ENCODE peak calls at places on chromosomes 16 and 17, in six cellular contexts. C is AG04450, F is lower lobe of right lung, N is ovary, R is heart left ventricle, M is Peyer's patch. G is an unnamed sample.

GRCh38 chr17:74430385-74430705 is 1.5 kb upstream of the GPRC5C start:
- DNase-seq in C (no peak), F (no peak), N (peak; percentile 72), R (no peak), M (no peak), G (no peak)

GRCh38 chr17:47254403-47254943 is 846 bp downstream of the ITGB3 start:
- DNase-seq in C (no peak), F (no peak), N (no peak), R (no peak), M (no peak), G (no peak)

GRCh38 chr17:74151551-74152315 is 51.7 kb upstream of the RPL38 start:
- DNase-seq in C (no peak), F (no peak), N (no peak), R (no peak), M (no peak), G (no peak)

GRCh38 chr17:41779954-41780353 is 6.6 kb downstream of the JUP start:
- DNase-seq in C (no peak), F (no peak), N (no peak), R (no peak), M (no peak), G (no peak)

GRCh38 chr17:13421581-13421980 is 180.1 kb downstream of the HS3ST3A1 start:
- DNase-seq in C (no peak), F (no peak), N (no peak), R (no peak), M (no peak), G (no peak)

GRCh38 chr16:30131869-30132475 is 9.0 kb upstream of the MAPK3 start:
- DNase-seq in C (no peak), F (no peak), N (no peak), R (no peak), M (no peak), G (no peak)

GRCh38 chr16:67884684-67885083 is at the start of gene NRN1L:
- DNase-seq in C (peak; percentile 79), F (peak; percentile 86), N (peak; percentile 96), R (peak; percentile 92), M (peak; percentile 31), G (peak; percentile 31)

GRCh38 chr17:68533887-68534700 is 21.9 kb downstream of the PRKAR1A start:
- DNase-seq in C (no peak), F (no peak), N (no peak), R (no peak), M (no peak), G (no peak)

GRCh38 chr16:4859190-4859899 is 12.1 kb downstream of the UBN1 start:
- DNase-seq in C (no peak), F (no peak), N (no peak), R (no peak), M (no peak), G (no peak)

GRCh38 chr17:4485676-4486646 is 12.7 kb upstream of the SPNS2 start:
- DNase-seq in C (no peak), F (no peak), N (no peak), R (no peak), M (peak; percentile 65), G (no peak)

GRCh38 chr17:58388302-58389190 is 28.8 kb downstream of the RNF43 start:
- DNase-seq in C (no peak), F (no peak), N (no peak), R (no peak), M (no peak), G (no peak)

GRCh38 chr16:80938035-80938927 is 68.4 kb downstream of the CMC2 start:
- DNase-seq in C (peak; percentile 91), F (no peak), N (peak; percentile 38), R (no peak), M (no peak), G (no peak)

GRCh38 chr17:52384695-52385094 is 226.2 kb upstream of the CA10 start:
- DNase-seq in C (no peak), F (no peak), N (no peak), R (no peak), M (no peak), G (no peak)

GRCh38 chr16:74521691-74522090 is 85.2 kb downstream of the GLG1 start:
- DNase-seq in C (no peak), F (no peak), N (no peak), R (no peak), M (no peak), G (no peak)

GRCh38 chr16:85418978-85419491 is 194.1 kb upstream of the GSE1 start:
- DNase-seq in C (no peak), F (peak; percentile 35), N (peak; percentile 17), R (peak; percentile 34), M (no peak), G (no peak)

GRCh38 chr17:13995856-13996635 is 73.3 kb upstream of the COX10 start:
- DNase-seq in C (no peak), F (no peak), N (no peak), R (no peak), M (no peak), G (no peak)

GRCh38 chr16:11603331-11603750 is 16.6 kb upstream of the LITAF start:
- DNase-seq in C (no peak), F (peak; percentile 13), N (no peak), R (no peak), M (no peak), G (no peak)

GRCh38 chr17:81808778-81809555 is 5.0 kb downstream of the GCGR start:
- DNase-seq in C (no peak), F (no peak), N (no peak), R (no peak), M (no peak), G (no peak)
- H3K27me3 ChIP-seq in C (peaks cover 43% of the 10 kb centered on the region), F (peaks cover 81% of the 10 kb centered on the region), N (no peaks in the 10 kb centered on the region), R (peaks cover 10% of the 10 kb centered on the region), M (no peaks in the 10 kb centered on the region), G (peaks cover 8% of the 10 kb centered on the region)

DNA sequence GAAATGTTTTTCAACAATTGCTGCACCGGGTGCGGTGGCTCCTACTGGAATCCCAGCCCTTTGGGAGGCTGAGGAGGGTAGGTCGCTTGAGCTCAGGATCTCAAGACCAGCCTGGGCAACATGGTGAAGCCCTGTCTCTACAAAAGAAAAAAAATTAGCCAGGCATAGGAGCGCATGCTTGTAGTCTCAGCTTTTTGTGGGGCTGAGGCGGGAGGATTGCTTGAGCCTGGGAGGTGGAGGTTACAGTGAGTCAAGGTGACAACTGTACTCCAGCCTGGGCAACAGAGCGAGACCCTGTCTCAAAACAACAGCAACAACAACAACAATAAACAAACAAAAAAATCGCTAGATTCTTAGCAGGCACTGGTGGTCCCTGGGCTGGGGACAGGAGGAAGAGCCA is 28.5 kb downstream of the IL21R start:
- DNase-seq in C (no peak), F (no peak), N (no peak), R (no peak), M (no peak), G (no peak)
- H3K27me3 ChIP-seq in C (no peaks in the 10 kb centered on the region), F (peaks cover 5% of the 10 kb centered on the region), N (no peaks in the 10 kb centered on the region), R (no peaks in the 10 kb centered on the region), M (no peaks in the 10 kb centered on the region), G (no peaks in the 10 kb centered on the region)

DNA sequence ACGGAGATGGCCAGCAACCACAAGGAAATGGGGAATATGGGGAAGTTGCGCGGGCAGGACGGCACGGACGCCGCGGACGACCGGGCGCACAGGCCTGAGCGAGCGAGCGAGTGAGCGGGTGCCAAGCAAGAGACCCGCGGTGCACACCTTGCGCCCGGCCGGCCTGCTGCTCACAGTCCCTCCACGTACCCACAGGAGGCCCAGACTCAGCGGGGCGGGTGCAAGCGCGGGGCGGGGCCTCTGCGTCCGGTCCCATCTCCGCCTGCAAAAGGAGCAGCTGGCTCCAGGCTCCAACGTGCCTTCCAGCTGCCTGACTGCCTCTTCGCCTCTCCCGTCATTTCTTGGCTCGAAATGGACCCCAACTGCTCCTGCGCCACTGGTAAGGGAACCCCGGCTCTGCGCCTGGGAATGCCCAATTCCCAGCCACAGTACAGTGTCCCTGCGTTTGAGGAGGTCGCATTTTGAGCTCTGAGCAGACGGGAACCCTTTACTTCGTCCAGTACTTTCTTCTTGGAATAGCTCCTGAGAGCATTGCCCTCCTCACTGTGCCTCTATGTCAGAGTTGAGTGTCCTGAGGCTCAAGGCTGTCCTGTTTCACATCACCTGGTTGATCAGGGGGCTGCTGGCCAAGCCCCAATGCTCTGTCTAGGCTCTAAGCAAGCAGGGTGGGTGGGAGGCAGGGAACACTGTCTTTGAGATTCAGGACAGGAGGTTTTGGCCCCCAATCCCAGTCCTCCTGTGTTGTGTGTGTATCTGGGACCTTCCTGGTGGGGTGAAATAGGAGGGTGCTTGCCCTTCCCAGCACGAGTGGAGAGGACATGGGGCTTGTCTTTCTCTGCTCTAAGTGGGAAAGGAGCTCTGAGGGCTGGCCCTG is 8.1 kb upstream of the MT1E start:
- DNase-seq in C (no peak), F (peak; percentile 81), N (peak; percentile 77), R (peak; percentile 90), M (no peak), G (peak; percentile 71)
- H3K27me3 ChIP-seq in C (no peaks in the 10 kb centered on the region), F (no peaks in the 10 kb centered on the region), N (no peaks in the 10 kb centered on the region), R (no peaks in the 10 kb centered on the region), M (no peaks in the 10 kb centered on the region), G (no peaks in the 10 kb centered on the region)

DNA sequence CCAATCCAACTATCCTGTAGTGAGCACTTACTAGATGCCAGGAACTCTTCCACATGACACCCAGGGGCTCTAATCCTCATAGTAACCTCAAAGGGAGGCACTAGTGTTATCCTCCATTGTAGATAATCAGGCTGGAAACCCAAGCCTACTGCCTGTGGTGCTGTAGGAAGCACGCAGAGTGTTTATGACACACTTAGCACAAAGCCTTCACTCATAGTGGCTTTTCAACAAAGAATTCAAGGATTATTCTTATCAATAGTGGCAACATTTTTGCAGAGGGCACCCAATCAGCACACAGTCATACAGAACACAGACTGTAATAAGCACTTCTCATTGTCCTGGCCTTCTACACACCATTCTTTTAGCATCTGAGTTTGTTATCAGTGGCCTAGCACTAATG is 18.5 kb upstream of the SOX9 start:
- DNase-seq in C (no peak), F (no peak), N (no peak), R (no peak), M (no peak), G (no peak)
- H3K27me3 ChIP-seq in C (no peaks in the 10 kb centered on the region), F (no peaks in the 10 kb centered on the region), N (no peaks in the 10 kb centered on the region), R (no peaks in the 10 kb centered on the region), M (no peaks in the 10 kb centered on the region), G (peaks cover 3% of the 10 kb centered on the region)

DNA sequence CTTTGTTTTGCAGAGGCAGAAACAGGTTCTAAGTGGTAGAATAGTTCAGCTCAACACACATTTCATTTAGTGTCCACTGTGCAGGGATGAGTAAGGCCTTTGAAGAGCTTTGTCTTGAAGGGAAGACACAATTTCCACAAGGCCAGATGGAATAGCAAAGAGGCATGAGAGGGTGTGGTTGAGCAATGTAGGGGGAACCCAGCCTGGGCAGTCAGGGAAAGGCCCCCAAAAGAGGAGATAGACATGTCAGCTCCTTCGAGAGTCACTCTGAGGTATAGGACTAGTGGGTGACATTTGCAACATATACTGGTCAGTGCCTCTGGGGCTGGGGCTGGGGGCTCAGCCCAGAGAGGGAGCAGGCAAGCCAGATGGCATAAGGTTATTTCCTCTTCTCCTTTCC is 7.0 kb downstream of the ALKBH5 start:
- DNase-seq in C (no peak), F (no peak), N (no peak), R (no peak), M (no peak), G (no peak)
- H3K27me3 ChIP-seq in C (no peaks in the 10 kb centered on the region), F (no peaks in the 10 kb centered on the region), N (no peaks in the 10 kb centered on the region), R (no peaks in the 10 kb centered on the region), M (no peaks in the 10 kb centered on the region), G (no peaks in the 10 kb centered on the region)

GRCh38 chr17:61223725-61224124 is 175.9 kb upstream of the TBX2 start:
- DNase-seq in C (no peak), F (no peak), N (no peak), R (no peak), M (no peak), G (no peak)
- H3K27me3 ChIP-seq in C (no peaks in the 10 kb centered on the region), F (no peaks in the 10 kb centered on the region), N (no peaks in the 10 kb centered on the region), R (no peaks in the 10 kb centered on the region), M (no peaks in the 10 kb centered on the region), G (no peaks in the 10 kb centered on the region)

DNA sequence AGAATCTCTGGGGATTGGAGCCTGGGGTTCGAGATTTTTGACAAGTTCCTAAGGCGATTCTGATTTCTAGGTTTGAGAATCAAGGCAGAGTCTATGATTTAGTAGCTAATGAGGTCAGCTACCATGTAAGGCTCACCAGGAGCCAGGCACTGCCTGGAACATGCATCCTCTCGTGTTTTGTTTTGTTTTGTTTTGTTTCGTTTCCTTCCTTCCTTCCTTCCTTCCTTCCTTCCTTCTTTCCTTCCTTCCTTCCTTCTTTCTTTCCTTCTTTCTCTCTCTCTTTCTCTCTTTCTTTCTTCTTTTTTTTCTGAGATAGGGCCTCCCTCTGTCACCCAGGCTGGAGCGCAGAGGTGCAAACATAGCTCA is 39.1 kb downstream of the SRCIN1 start:
- DNase-seq in C (no peak), F (no peak), N (no peak), R (no peak), M (no peak), G (no peak)
- H3K27me3 ChIP-seq in C (peaks cover 85% of the 10 kb centered on the region), F (peaks cover 85% of the 10 kb centered on the region), N (peaks cover 3% of the 10 kb centered on the region), R (peaks cover 64% of the 10 kb centered on the region), M (no peaks in the 10 kb centered on the region), G (peaks cover 11% of the 10 kb centered on the region)

G was measured in small intestine.